ENCODE peak calls at places on chromosomes 5 and 9, in four cellular contexts. M is EL, P is T-helper 22 cell, T is adrenal gland. V is an unnamed sample.

GRCh38 chr9:75993434-75993833 is 103.0 kb downstream of the PCSK5 start:
- DNase-seq in T (no peak), M (no peak), P (no peak), V (peak; percentile 32)

GRCh38 chr9:130530932-130531331 is 48.4 kb upstream of the FUBP3 start:
- DNase-seq in T (peak; percentile 36), P (no peak), M (no peak), V (no peak)

GRCh38 chr5:103624035-103624461 is 61.5 kb upstream of the NUDT12 start:
- DNase-seq in P (no peak), M (peak; percentile 16), T (no peak), V (peak; percentile 83)

GRCh38 chr5:76971471-76971870 is 18.6 kb downstream of the CRHBP start:
- DNase-seq in P (no peak), T (no peak), M (no peak), V (no peak)

GRCh38 chr5:88727705-88728313 is 155.2 kb downstream of the MEF2C start:
- DNase-seq in T (no peak), M (peak; percentile 8), P (no peak), V (no peak)

GRCh38 chr9:131500939-131501541 is 1.7 kb upstream of the POMT1 start:
- DNase-seq in T (no peak), M (peak; percentile 70), P (peak; percentile 51), V (peak; percentile 6)

GRCh38 chr9:98491778-98492177 is 217.0 kb downstream of the GABBR2 start:
- DNase-seq in T (no peak), P (no peak), M (peak; percentile 82), V (peak; percentile 38)

GRCh38 chr9:76912631-76913275 is 6.8 kb upstream of the PRUNE2 start:
- DNase-seq in P (no peak), T (no peak), M (peak; percentile 80), V (peak; percentile 56)